ENCODE peak calls at places on chromosomes 4 and X, in ten cellular contexts. S, M, I, D, T, Y, H, X, C and N are unnamed samples.

GRCh38 chr4:82900016-82900334 is 560 bp upstream of the THAP9 start:
- DNase-seq in S (peak; percentile 53), M (no peak), I (no peak), D (peak; percentile 6), T (no peak), Y (peak; percentile 4), H (no peak), X (no peak), C (no peak), N (no peak)

GRCh38 chr4:30454504-30454903 is 265.7 kb upstream of the PCDH7 start:
- DNase-seq in S (no peak), M (no peak), I (no peak), D (no peak), T (no peak), Y (no peak), H (no peak), X (no peak), C (no peak), N (no peak)

GRCh38 chr4:158621729-158622128 is 50.0 kb downstream of the C4orf46 start:
- DNase-seq in S (no peak), M (no peak), I (no peak), D (no peak), T (no peak), Y (no peak), H (no peak), X (no peak), C (no peak), N (no peak)

GRCh38 chrX:141221611-141222010 is 20.7 kb downstream of the SPANXC start:
- DNase-seq in S (no peak), M (no peak), I (no peak), D (no peak), T (no peak), Y (no peak), H (no peak), X (no peak), C (no peak), N (no peak)

GRCh38 chr4:151438154-151438553 is 29.2 kb downstream of the FHIP1A start:
- DNase-seq in S (no peak), M (no peak), I (no peak), D (no peak), T (no peak), Y (no peak), H (no peak), X (no peak), C (no peak), N (no peak)

GRCh38 chr4:101864660-101865059 is 74.1 kb downstream of the BANK1 start:
- DNase-seq in S (no peak), M (no peak), I (no peak), D (no peak), T (no peak), Y (no peak), H (no peak), X (no peak), C (no peak), N (no peak)

GRCh38 chrX:7179446-7179845 is 31.5 kb upstream of the PUDP start:
- DNase-seq in S (no peak), M (no peak), I (no peak), D (no peak), T (no peak), Y (no peak), H (no peak), X (no peak), C (no peak), N (no peak)

GRCh38 chrX:42754582-42754981 is 23.4 kb downstream of the PPP1R2C start:
- DNase-seq in S (no peak), M (no peak), I (no peak), D (no peak), T (no peak), Y (no peak), H (no peak), X (no peak), C (no peak), N (no peak)

GRCh38 chr4:1065732-1066131 is 47.6 kb downstream of the RNF212 start:
- DNase-seq in S (no peak), M (no peak), I (no peak), D (no peak), T (no peak), Y (no peak), H (no peak), X (no peak), C (no peak), N (no peak)

GRCh38 chr4:65839288-65839919 is 169.1 kb upstream of the EPHA5 start:
- DNase-seq in S (no peak), M (no peak), I (no peak), D (no peak), T (no peak), Y (no peak), H (no peak), X (no peak), C (no peak), N (no peak)

GRCh38 chrX:139200793-139201192 is 329.7 kb upstream of the F9 start:
- DNase-seq in S (peak; percentile 38), M (no peak), I (no peak), D (no peak), T (no peak), Y (no peak), H (no peak), X (no peak), C (no peak), N (no peak)

GRCh38 chrX:53374222-53374820 is 48.1 kb downstream of the SMC1A start:
- DNase-seq in S (peak; percentile 53), M (no peak), I (no peak), D (no peak), T (no peak), Y (no peak), H (no peak), X (no peak), C (no peak), N (no peak)

GRCh38 chr4:161642708-161643107 is 521.1 kb downstream of the FSTL5 start:
- DNase-seq in S (no peak), M (no peak), I (no peak), D (no peak), T (no peak), Y (no peak), H (no peak), X (no peak), C (no peak), N (no peak)

GRCh38 chr4:170083546-170083945 is 6.2 kb downstream of the AADAT start:
- DNase-seq in S (peak; percentile 30), M (no peak), I (no peak), D (no peak), T (no peak), Y (no peak), H (no peak), X (no peak), C (no peak), N (no peak)

GRCh38 chrX:45196701-45197100 is 4.0 kb downstream of the DIPK2B start:
- DNase-seq in S (no peak), M (no peak), I (no peak), D (no peak), T (no peak), Y (no peak), H (no peak), X (no peak), C (no peak), N (no peak)

GRCh38 chr4:86554641-86555040 is 39.5 kb upstream of the PTPN13 start:
- DNase-seq in S (peak; percentile 74), M (no peak), I (no peak), D (no peak), T (no peak), Y (no peak), H (no peak), X (no peak), C (no peak), N (no peak)

GRCh38 chr4:122285285-122285684 is 93.5 kb upstream of the ADAD1 start:
- DNase-seq in S (no peak), M (no peak), I (no peak), D (no peak), T (no peak), Y (no peak), H (no peak), X (no peak), C (no peak), N (no peak)

GRCh38 chr4:2954358-2955185 is 8.6 kb downstream of the NOP14 start:
- DNase-seq in S (no peak), M (peak; percentile 91), I (no peak), D (no peak), T (peak; percentile 75), Y (peak; percentile 47), H (no peak), X (no peak), C (no peak), N (no peak)

GRCh38 chr4:52010976-52011375 is 9.2 kb downstream of the LRRC66 start:
- DNase-seq in S (no peak), M (no peak), I (no peak), D (no peak), T (no peak), Y (no peak), H (no peak), X (no peak), C (no peak), N (no peak)

GRCh38 chrX:53357799-53358530 is 64.5 kb downstream of the SMC1A start:
- DNase-seq in S (no peak), M (no peak), I (peak; percentile 1), D (no peak), T (no peak), Y (no peak), H (no peak), X (no peak), C (no peak), N (peak; percentile 4)

GRCh38 chr4:113222431-113222979 is 173.1 kb downstream of the ANK2 start:
- DNase-seq in S (no peak), M (no peak), I (no peak), D (no peak), T (no peak), Y (no peak), H (no peak), X (no peak), C (no peak), N (no peak)

GRCh38 chrX:65706041-65706828 is 38.8 kb downstream of the MSN start:
- DNase-seq in S (no peak), M (peak; percentile 75), I (no peak), D (no peak), T (peak; percentile 59), Y (peak; percentile 18), H (no peak), X (peak; percentile 44), C (no peak), N (peak; percentile 82)

GRCh38 chr4:150582881-150583286 is 933 bp downstream of the MAB21L2 start:
- DNase-seq in S (no peak), M (no peak), I (no peak), D (no peak), T (no peak), Y (no peak), H (peak; percentile 57), X (peak; percentile 36), C (no peak), N (no peak)

GRCh38 chrX:99184153-99184552 is 1225.9 kb downstream of the PCDH19 start:
- DNase-seq in S (no peak), M (no peak), I (no peak), D (no peak), T (no peak), Y (no peak), H (peak; percentile 72), X (no peak), C (no peak), N (no peak)

GRCh38 chr4:17544831-17545234 is 29.9 kb downstream of the CLRN2 start:
- DNase-seq in S (no peak), M (no peak), I (peak; percentile 35), D (no peak), T (no peak), Y (no peak), H (no peak), X (no peak), C (no peak), N (no peak)

GRCh38 chr4:147723316-147723715 is 8.6 kb upstream of the ARHGAP10 start:
- DNase-seq in S (no peak), M (no peak), I (no peak), D (no peak), T (no peak), Y (no peak), H (peak; percentile 71), X (no peak), C (no peak), N (no peak)

GRCh38 chr4:6085943-6086628 is 67.9 kb upstream of the C4orf50 start:
- DNase-seq in S (no peak), M (no peak), I (no peak), D (no peak), T (no peak), Y (no peak), H (no peak), X (no peak), C (no peak), N (no peak)

GRCh38 chrX:56233682-56234081 is 1.5 kb downstream of the KLF8 start:
- DNase-seq in S (no peak), M (no peak), I (no peak), D (no peak), T (peak; percentile 1), Y (no peak), H (no peak), X (peak; percentile 65), C (no peak), N (no peak)